ENCODE peak calls at places on chromosome 20, in seven cellular contexts. One of them, this sample, is unnamed.

GRCh38 chr20:33561981-33562601 is 72.2 kb downstream of the CBFA2T2 start:
- DNase-seq in AG09309: peak
- DNase-seq in neural progenitor cell: peak
- DNase-seq in AG10803: peak
- DNase-seq in spleen: no peak
- DNase-seq in epithelial cell of esophagus: peak
- DNase-seq in suprapubic skin: peak
- DNase-seq in this sample: no peak

GRCh38 chr20:3706774-3707507 is 5.5 kb downstream of the SIGLEC1 start:
- DNase-seq in spleen: peak
- DNase-seq in epithelial cell of esophagus: peak
- DNase-seq in suprapubic skin: no peak
- DNase-seq in neural progenitor cell: no peak
- DNase-seq in AG10803: peak
- DNase-seq in AG09309: no peak
- DNase-seq in this sample: no peak

GRCh38 chr20:10217517-10218410 is 866 bp upstream of the SNAP25 start:
- DNase-seq in neural progenitor cell: peak
- DNase-seq in AG09309: peak
- DNase-seq in AG10803: peak
- DNase-seq in spleen: no peak
- DNase-seq in suprapubic skin: no peak
- DNase-seq in epithelial cell of esophagus: peak
- DNase-seq in this sample: no peak

GRCh38 chr20:54680872-54681297 is 205.5 kb downstream of the DOK5 start:
- DNase-seq in AG10803: peak
- DNase-seq in neural progenitor cell: peak
- DNase-seq in epithelial cell of esophagus: peak
- DNase-seq in suprapubic skin: no peak
- DNase-seq in spleen: no peak
- DNase-seq in AG09309: no peak
- DNase-seq in this sample: peak

GRCh38 chr20:34922654-34923381 is 32.8 kb downstream of the GSS start:
- DNase-seq in suprapubic skin: no peak
- DNase-seq in spleen: no peak
- DNase-seq in neural progenitor cell: no peak
- DNase-seq in epithelial cell of esophagus: peak
- DNase-seq in AG10803: peak
- DNase-seq in AG09309: peak
- DNase-seq in this sample: no peak

GRCh38 chr20:47921306-47922279 is 136.3 kb upstream of the SULF2 start:
- DNase-seq in spleen: no peak
- DNase-seq in AG09309: no peak
- DNase-seq in AG10803: peak
- DNase-seq in epithelial cell of esophagus: no peak
- DNase-seq in suprapubic skin: no peak
- DNase-seq in neural progenitor cell: no peak
- DNase-seq in this sample: no peak

GRCh38 chr20:38125157-38126056 is 39.7 kb downstream of the TGM2 start:
- DNase-seq in AG09309: no peak
- DNase-seq in AG10803: no peak
- DNase-seq in spleen: peak
- DNase-seq in suprapubic skin: peak
- DNase-seq in neural progenitor cell: no peak
- DNase-seq in epithelial cell of esophagus: peak
- DNase-seq in this sample: no peak

GRCh38 chr20:58603656-58604184 is 47.4 kb upstream of the STX16 start:
- DNase-seq in suprapubic skin: no peak
- DNase-seq in spleen: peak
- DNase-seq in epithelial cell of esophagus: no peak
- DNase-seq in AG09309: no peak
- DNase-seq in neural progenitor cell: no peak
- DNase-seq in AG10803: peak
- DNase-seq in this sample: no peak

GRCh38 chr20:12882832-12883506 is 125.8 kb upstream of the SPTLC3 start:
- DNase-seq in suprapubic skin: no peak
- DNase-seq in neural progenitor cell: no peak
- DNase-seq in AG10803: peak
- DNase-seq in spleen: no peak
- DNase-seq in AG09309: peak
- DNase-seq in epithelial cell of esophagus: peak
- DNase-seq in this sample: no peak

GRCh38 chr20:51402201-51402600 is 140.3 kb downstream of the NFATC2 start:
- DNase-seq in AG10803: peak
- DNase-seq in epithelial cell of esophagus: no peak
- DNase-seq in AG09309: no peak
- DNase-seq in spleen: peak
- DNase-seq in neural progenitor cell: no peak
- DNase-seq in suprapubic skin: no peak
- DNase-seq in this sample: peak

GRCh38 chr20:16922834-16923233 is 174.7 kb downstream of the OTOR start:
- DNase-seq in AG09309: peak
- DNase-seq in epithelial cell of esophagus: peak
- DNase-seq in suprapubic skin: no peak
- DNase-seq in AG10803: peak
- DNase-seq in spleen: no peak
- DNase-seq in neural progenitor cell: no peak
- DNase-seq in this sample: no peak

GRCh38 chr20:20547876-20548266 is 164.6 kb downstream of the RALGAPA2 start:
- DNase-seq in spleen: no peak
- DNase-seq in neural progenitor cell: no peak
- DNase-seq in AG09309: no peak
- DNase-seq in suprapubic skin: no peak
- DNase-seq in AG10803: no peak
- DNase-seq in epithelial cell of esophagus: no peak
- DNase-seq in this sample: no peak

GRCh38 chr20:11766961-11767360 is 150.7 kb upstream of the BTBD3 start:
- DNase-seq in AG09309: no peak
- DNase-seq in spleen: no peak
- DNase-seq in suprapubic skin: no peak
- DNase-seq in AG10803: peak
- DNase-seq in neural progenitor cell: no peak
- DNase-seq in epithelial cell of esophagus: peak
- DNase-seq in this sample: no peak

GRCh38 chr20:17875106-17875980 is 93.3 kb downstream of the SNX5 start:
- DNase-seq in AG09309: peak
- DNase-seq in AG10803: peak
- DNase-seq in suprapubic skin: peak
- DNase-seq in epithelial cell of esophagus: peak
- DNase-seq in spleen: no peak
- DNase-seq in neural progenitor cell: no peak
- DNase-seq in this sample: no peak

GRCh38 chr20:17655286-17655651 is 26.8 kb downstream of the RRBP1 start:
- DNase-seq in AG10803: peak
- DNase-seq in AG09309: no peak
- DNase-seq in suprapubic skin: no peak
- DNase-seq in neural progenitor cell: no peak
- DNase-seq in spleen: peak
- DNase-seq in epithelial cell of esophagus: no peak
- DNase-seq in this sample: no peak

GRCh38 chr20:23290761-23291574 is 59.6 kb upstream of the NXT1 start:
- DNase-seq in suprapubic skin: no peak
- DNase-seq in AG09309: no peak
- DNase-seq in spleen: peak
- DNase-seq in epithelial cell of esophagus: no peak
- DNase-seq in neural progenitor cell: no peak
- DNase-seq in AG10803: no peak
- DNase-seq in this sample: no peak

GRCh38 chr20:5969348-5969935 is 19.0 kb downstream of the MCM8 start:
- DNase-seq in AG09309: no peak
- DNase-seq in AG10803: no peak
- DNase-seq in epithelial cell of esophagus: no peak
- DNase-seq in suprapubic skin: no peak
- DNase-seq in spleen: no peak
- DNase-seq in neural progenitor cell: peak
- DNase-seq in this sample: no peak

GRCh38 chr20:37407573-37408002 is 61.6 kb downstream of the SRC start:
- DNase-seq in suprapubic skin: no peak
- DNase-seq in AG10803: no peak
- DNase-seq in epithelial cell of esophagus: peak
- DNase-seq in AG09309: no peak
- DNase-seq in spleen: no peak
- DNase-seq in neural progenitor cell: peak
- DNase-seq in this sample: no peak

GRCh38 chr20:56974499-56975250 is 291.8 kb downstream of the BMP7 start:
- DNase-seq in AG10803: peak
- DNase-seq in neural progenitor cell: peak
- DNase-seq in suprapubic skin: no peak
- DNase-seq in spleen: no peak
- DNase-seq in epithelial cell of esophagus: peak
- DNase-seq in AG09309: peak
- DNase-seq in this sample: peak

GRCh38 chr20:56202493-56203077 is 45.9 kb upstream of the MC3R start:
- DNase-seq in neural progenitor cell: no peak
- DNase-seq in AG09309: no peak
- DNase-seq in epithelial cell of esophagus: peak
- DNase-seq in suprapubic skin: no peak
- DNase-seq in AG10803: no peak
- DNase-seq in spleen: no peak
- DNase-seq in this sample: no peak

GRCh38 chr20:21554985-21555384 is 41.1 kb upstream of the NKX2-2 start:
- DNase-seq in spleen: no peak
- DNase-seq in epithelial cell of esophagus: no peak
- DNase-seq in AG09309: no peak
- DNase-seq in AG10803: no peak
- DNase-seq in neural progenitor cell: no peak
- DNase-seq in suprapubic skin: no peak
- DNase-seq in this sample: no peak

GRCh38 chr20:21556398-21556797 is 42.5 kb upstream of the NKX2-2 start:
- DNase-seq in neural progenitor cell: no peak
- DNase-seq in AG10803: no peak
- DNase-seq in epithelial cell of esophagus: no peak
- DNase-seq in suprapubic skin: no peak
- DNase-seq in spleen: no peak
- DNase-seq in AG09309: no peak
- DNase-seq in this sample: no peak

GRCh38 chr20:21559305-21559704 is 45.4 kb upstream of the NKX2-2 start:
- DNase-seq in AG10803: no peak
- DNase-seq in spleen: no peak
- DNase-seq in AG09309: no peak
- DNase-seq in epithelial cell of esophagus: no peak
- DNase-seq in suprapubic skin: no peak
- DNase-seq in neural progenitor cell: no peak
- DNase-seq in this sample: peak

GRCh38 chr20:21555470-21556120 is 41.7 kb upstream of the NKX2-2 start:
- DNase-seq in AG09309: no peak
- DNase-seq in suprapubic skin: no peak
- DNase-seq in epithelial cell of esophagus: no peak
- DNase-seq in spleen: no peak
- DNase-seq in neural progenitor cell: no peak
- DNase-seq in AG10803: no peak
- DNase-seq in this sample: no peak

DNA sequence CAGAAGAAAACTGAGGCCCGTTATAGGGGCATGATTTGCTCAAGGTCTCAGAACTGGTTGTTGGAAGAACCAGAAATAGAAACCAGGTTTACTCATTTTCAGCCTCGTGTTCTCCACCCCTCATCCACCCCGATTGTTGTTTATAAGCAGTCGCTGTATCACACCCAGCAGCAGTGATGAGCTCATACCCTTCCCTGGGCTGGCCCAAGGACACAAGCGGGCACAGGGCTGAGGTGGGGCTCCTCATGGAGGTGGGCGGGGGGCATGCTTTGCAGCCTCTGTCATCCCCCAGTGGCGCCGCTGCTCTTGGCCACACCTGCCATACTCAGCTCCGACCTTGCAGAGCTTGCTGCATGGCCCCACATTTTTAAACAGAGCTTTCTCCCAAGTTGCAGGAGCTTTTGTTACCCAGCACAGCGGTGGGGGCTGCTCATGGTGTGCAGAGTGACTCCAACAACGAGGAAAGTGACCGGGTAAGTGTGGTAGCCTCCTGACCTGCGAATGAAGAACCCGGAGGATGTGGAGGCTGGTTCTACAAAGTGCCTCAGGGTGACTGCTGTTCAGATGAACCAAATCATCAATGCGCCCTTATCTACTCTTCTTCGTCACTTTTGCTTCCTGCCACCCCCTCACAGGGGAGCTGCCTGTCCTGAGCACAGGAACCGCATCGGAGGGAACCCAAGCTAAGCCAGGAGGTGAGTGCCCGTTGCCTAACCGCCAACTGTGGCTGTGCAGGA is 43.5 kb upstream of the NKX2-2 start:
- DNase-seq in epithelial cell of esophagus: no peak
- DNase-seq in AG10803: no peak
- DNase-seq in AG09309: no peak
- DNase-seq in spleen: no peak
- DNase-seq in suprapubic skin: no peak
- DNase-seq in neural progenitor cell: no peak
- DNase-seq in this sample: peak
- H3K4me3 ChIP-seq in epithelial cell of esophagus: no peak
- H3K4me3 ChIP-seq in AG10803: no peak
- H3K4me3 ChIP-seq in AG09309: no peak
- H3K4me3 ChIP-seq in spleen: peak
- H3K4me3 ChIP-seq in suprapubic skin: no peak
- H3K4me3 ChIP-seq in neural progenitor cell: no peak
- H3K4me3 ChIP-seq in this sample: peak

GRCh38 chr20:62186096-62186426 is 3.2 kb downstream of the MTG2 start:
- DNase-seq in neural progenitor cell: no peak
- DNase-seq in epithelial cell of esophagus: no peak
- DNase-seq in AG09309: no peak
- DNase-seq in spleen: no peak
- DNase-seq in suprapubic skin: no peak
- DNase-seq in AG10803: no peak
- DNase-seq in this sample: no peak
- H3K4me3 ChIP-seq in neural progenitor cell: no peak
- H3K4me3 ChIP-seq in epithelial cell of esophagus: no peak
- H3K4me3 ChIP-seq in AG09309: no peak
- H3K4me3 ChIP-seq in spleen: peak
- H3K4me3 ChIP-seq in suprapubic skin: no peak
- H3K4me3 ChIP-seq in AG10803: no peak
- H3K4me3 ChIP-seq in this sample: no peak

GRCh38 chr20:44166008-44166407 is 21.0 kb downstream of the JPH2 start:
- DNase-seq in neural progenitor cell: no peak
- DNase-seq in spleen: no peak
- DNase-seq in epithelial cell of esophagus: peak
- DNase-seq in suprapubic skin: no peak
- DNase-seq in AG09309: no peak
- DNase-seq in AG10803: peak
- DNase-seq in this sample: no peak
- H3K4me3 ChIP-seq in neural progenitor cell: no peak
- H3K4me3 ChIP-seq in spleen: no peak
- H3K4me3 ChIP-seq in epithelial cell of esophagus: no peak
- H3K4me3 ChIP-seq in suprapubic skin: no peak
- H3K4me3 ChIP-seq in AG09309: no peak
- H3K4me3 ChIP-seq in AG10803: peak
- H3K4me3 ChIP-seq in this sample: no peak

GRCh38 chr20:41247523-41248370 is 69.8 kb downstream of the ZHX3 start:
- DNase-seq in suprapubic skin: no peak
- DNase-seq in AG09309: no peak
- DNase-seq in neural progenitor cell: no peak
- DNase-seq in AG10803: no peak
- DNase-seq in spleen: no peak
- DNase-seq in epithelial cell of esophagus: no peak
- DNase-seq in this sample: no peak
- H3K4me3 ChIP-seq in suprapubic skin: no peak
- H3K4me3 ChIP-seq in AG09309: no peak
- H3K4me3 ChIP-seq in neural progenitor cell: no peak
- H3K4me3 ChIP-seq in AG10803: no peak
- H3K4me3 ChIP-seq in spleen: no peak
- H3K4me3 ChIP-seq in epithelial cell of esophagus: no peak
- H3K4me3 ChIP-seq in this sample: no peak

GRCh38 chr20:49566401-49566800 is 1.5 kb downstream of the PTGIS start:
- DNase-seq in AG10803: no peak
- DNase-seq in AG09309: no peak
- DNase-seq in epithelial cell of esophagus: no peak
- DNase-seq in neural progenitor cell: no peak
- DNase-seq in suprapubic skin: no peak
- DNase-seq in spleen: no peak
- DNase-seq in this sample: no peak
- H3K4me3 ChIP-seq in AG10803: peak
- H3K4me3 ChIP-seq in AG09309: no peak
- H3K4me3 ChIP-seq in epithelial cell of esophagus: no peak
- H3K4me3 ChIP-seq in neural progenitor cell: peak
- H3K4me3 ChIP-seq in suprapubic skin: peak
- H3K4me3 ChIP-seq in spleen: no peak
- H3K4me3 ChIP-seq in this sample: no peak

This sample was measured in CD4-positive, CD25-positive, alpha-beta regulatory T cell.